ENCODE peak calls at places on chromosomes 5 and 9, in six cellular contexts. R is choroid plexus epithelial cell, L is Peyer's patch, Y is breast epithelium, M is ascending aorta, E is upper lobe of left lung. I is an unnamed sample.

GRCh38 chr5:39427633-39428032 is 2.9 kb upstream of the DAB2 start:
- DNase-seq in L (no peak), M (no peak), R (no peak), Y (no peak), E (no peak), I (no peak)

GRCh38 chr5:54793612-54794436 is 191.6 kb downstream of the ESM1 start:
- DNase-seq in M (no peak), L (no peak), E (no peak), Y (no peak), R (peak), I (no peak)

GRCh38 chr9:76905984-76906861 is at the start of gene PRUNE2:
- DNase-seq in E (peak), Y (peak), R (peak), L (no peak), M (peak), I (peak)

GRCh38 chr9:83346655-83347393 is 191.4 kb downstream of the FRMD3 start:
- DNase-seq in E (no peak), M (no peak), Y (no peak), R (no peak), L (no peak), I (no peak)

GRCh38 chr5:71680510-71680909 is 38.6 kb upstream of the CARTPT start:
- DNase-seq in E (no peak), L (no peak), M (no peak), R (no peak), Y (no peak), I (no peak)

GRCh38 chr9:114475412-114476136 is 29.7 kb downstream of the WHRN start:
- DNase-seq in E (no peak), R (no peak), M (peak), Y (no peak), L (no peak), I (peak)

GRCh38 chr9:107345327-107345726 is 62.2 kb downstream of the RAD23B start:
- DNase-seq in Y (no peak), M (no peak), L (no peak), R (peak), E (no peak), I (no peak)

GRCh38 chr5:8601831-8602354 is 732.9 kb downstream of the MTRR start:
- DNase-seq in R (no peak), Y (no peak), M (no peak), E (no peak), L (no peak), I (no peak)

GRCh38 chr9:108269421-108269820 is 586.4 kb downstream of the ACTL7B start:
- DNase-seq in M (no peak), Y (no peak), L (no peak), E (no peak), R (no peak), I (no peak)

GRCh38 chr9:136551401-136552116 is 5.7 kb upstream of the NOTCH1 start:
- DNase-seq in E (peak), Y (peak), M (peak), R (peak), L (peak), I (peak)

GRCh38 chr9:16637938-16638337 is 232.5 kb downstream of the BNC2 start:
- DNase-seq in R (peak), M (no peak), L (no peak), Y (no peak), E (no peak), I (peak)

GRCh38 chr9:105681724-105682123 is 12.6 kb upstream of the TMEM38B start:
- DNase-seq in R (peak), L (no peak), Y (no peak), M (no peak), E (no peak), I (peak)

GRCh38 chr9:95718263-95718662 is 157.2 kb upstream of the ERCC6L2 start:
- DNase-seq in L (no peak), R (no peak), E (no peak), Y (no peak), M (no peak), I (no peak)

GRCh38 chr9:69931340-69931739 is 110.7 kb downstream of the CFAP95 start:
- DNase-seq in Y (no peak), M (no peak), R (peak), L (no peak), E (no peak), I (no peak)

GRCh38 chr5:127400946-127401670 is 110.5 kb downstream of the MEGF10 start:
- DNase-seq in R (peak), M (no peak), L (no peak), E (no peak), Y (no peak), I (no peak)

GRCh38 chr9:87039809-87040392 is 92.6 kb upstream of the GAS1 start:
- DNase-seq in E (no peak), L (no peak), R (no peak), Y (no peak), M (no peak), I (peak)

GRCh38 chr9:98162638-98163037 is 29.8 kb downstream of the CORO2A start:
- DNase-seq in M (no peak), Y (no peak), L (no peak), R (no peak), E (no peak), I (peak)

GRCh38 chr5:10333154-10334006 is 20.1 kb upstream of the MARCHF6 start:
- DNase-seq in R (peak), L (no peak), E (peak), Y (no peak), M (no peak), I (peak)

GRCh38 chr5:53109041-53109435 is 519 bp downstream of the MOCS2 start:
- DNase-seq in E (no peak), M (no peak), Y (no peak), R (peak), L (no peak), I (peak)

GRCh38 chr5:53479656-53480473 is 564 bp upstream of the FST start:
- DNase-seq in Y (no peak), L (no peak), M (peak), E (peak), R (peak), I (peak)

GRCh38 chr5:124634228-124634819 is 112.1 kb downstream of the ZNF608 start:
- DNase-seq in L (no peak), R (no peak), E (no peak), M (no peak), Y (no peak), I (no peak)

GRCh38 chr9:5438301-5439162 is 807 bp upstream of the PLGRKT start:
- DNase-seq in L (peak), E (peak), M (no peak), Y (no peak), R (peak), I (peak)

GRCh38 chr5:175059687-175060194 is 335.4 kb downstream of the MSX2 start:
- DNase-seq in Y (no peak), L (no peak), M (peak), E (peak), R (peak), I (no peak)

GRCh38 chr5:17216974-17217325 is 481 bp upstream of the BASP1 start:
- DNase-seq in M (peak), R (peak), Y (no peak), L (peak), E (peak), I (peak)

GRCh38 chr9:101486693-101487442 is 46.8 kb upstream of the RNF20 start:
- DNase-seq in L (no peak), R (peak), M (peak), Y (no peak), E (peak), I (peak)

GRCh38 chr9:19451240-19452087 is 42.7 kb downstream of the ACER2 start:
- DNase-seq in Y (no peak), L (no peak), R (no peak), E (no peak), M (peak), I (no peak)

GRCh38 chr5:159953609-159954008 is 37.3 kb downstream of the ADRA1B start:
- DNase-seq in L (no peak), Y (no peak), M (no peak), E (no peak), R (no peak), I (no peak)

GRCh38 chr5:173741729-173742431 is 125.4 kb upstream of the BOD1 start:
- DNase-seq in Y (no peak), R (no peak), E (no peak), M (no peak), L (peak), I (no peak)

GRCh38 chr5:6754766-6755165 is 41.5 kb downstream of the TENT4A start:
- DNase-seq in M (no peak), R (no peak), E (peak), L (no peak), Y (no peak), I (no peak)
- TF ChIP-seq CTCF in M (no peak), R (no peak), E (no peak), L (no peak), Y (no peak), I (no peak)

GRCh38 chr9:134395002-134395517 is 68.8 kb downstream of the RXRA start:
- DNase-seq in E (no peak), R (no peak), L (no peak), M (no peak), Y (no peak), I (no peak)

GRCh38 chr9:134395727-134396257 is 69.5 kb downstream of the RXRA start:
- DNase-seq in Y (no peak), L (no peak), E (no peak), M (no peak), R (no peak), I (no peak)

GRCh38 chr9:134396258-134396742 is 70.0 kb downstream of the RXRA start:
- DNase-seq in L (peak), E (no peak), Y (no peak), M (no peak), R (no peak), I (no peak)

GRCh38 chr9:134398756-134399155 is 72.5 kb downstream of the RXRA start:
- DNase-seq in Y (no peak), M (no peak), L (no peak), R (no peak), E (no peak), I (no peak)

GRCh38 chr9:134396825-134397224 is 70.6 kb downstream of the RXRA start:
- DNase-seq in R (no peak), L (peak), Y (no peak), M (no peak), E (no peak), I (no peak)
- H3K4me3 ChIP-seq in R (no peak), L (peak), Y (peak), M (peak), E (no peak), I (no peak)

DNA sequence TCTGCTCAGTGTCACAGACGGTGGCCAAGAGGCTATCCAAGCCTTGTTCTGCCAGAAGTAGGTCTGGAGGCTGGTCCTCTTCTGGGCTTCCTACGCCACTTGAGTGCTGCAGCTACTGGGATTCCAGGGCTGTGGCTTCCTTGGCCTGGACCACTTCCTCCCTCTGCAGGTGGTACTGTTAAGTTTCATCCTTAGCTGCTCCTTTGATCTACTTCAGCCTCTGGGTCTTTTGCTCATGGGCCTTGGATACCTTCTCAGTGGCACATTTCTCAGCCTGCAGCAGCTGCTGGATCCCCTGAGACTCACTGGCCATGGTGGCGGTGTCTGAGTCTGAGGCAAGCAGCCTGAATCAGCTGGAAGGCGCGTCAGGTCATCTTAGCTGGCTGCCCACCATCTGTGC is 10.3 kb downstream of the CNOT8 start:
- DNase-seq in Y (no peak), L (no peak), M (no peak), E (no peak), R (peak), I (peak)
- TF ChIP-seq CTCF in Y (no peak), L (no peak), M (no peak), E (no peak), R (peak), I (peak)

GRCh38 chr5:170630711-170631141 is 126.9 kb downstream of the KCNIP1 start:
- DNase-seq in E (no peak), M (peak), L (no peak), R (no peak), Y (no peak), I (no peak)

GRCh38 chr5:170632985-170633234 is 129.1 kb downstream of the KCNIP1 start:
- DNase-seq in M (peak), E (peak), L (no peak), R (no peak), Y (peak), I (peak)

GRCh38 chr5:170631471-170632195 is 127.8 kb downstream of the KCNIP1 start:
- DNase-seq in Y (peak), L (no peak), R (no peak), E (peak), M (peak), I (no peak)

GRCh38 chr5:170633235-170634041 is 129.6 kb downstream of the KCNIP1 start:
- DNase-seq in E (no peak), L (no peak), R (peak), M (peak), Y (peak), I (peak)

DNA sequence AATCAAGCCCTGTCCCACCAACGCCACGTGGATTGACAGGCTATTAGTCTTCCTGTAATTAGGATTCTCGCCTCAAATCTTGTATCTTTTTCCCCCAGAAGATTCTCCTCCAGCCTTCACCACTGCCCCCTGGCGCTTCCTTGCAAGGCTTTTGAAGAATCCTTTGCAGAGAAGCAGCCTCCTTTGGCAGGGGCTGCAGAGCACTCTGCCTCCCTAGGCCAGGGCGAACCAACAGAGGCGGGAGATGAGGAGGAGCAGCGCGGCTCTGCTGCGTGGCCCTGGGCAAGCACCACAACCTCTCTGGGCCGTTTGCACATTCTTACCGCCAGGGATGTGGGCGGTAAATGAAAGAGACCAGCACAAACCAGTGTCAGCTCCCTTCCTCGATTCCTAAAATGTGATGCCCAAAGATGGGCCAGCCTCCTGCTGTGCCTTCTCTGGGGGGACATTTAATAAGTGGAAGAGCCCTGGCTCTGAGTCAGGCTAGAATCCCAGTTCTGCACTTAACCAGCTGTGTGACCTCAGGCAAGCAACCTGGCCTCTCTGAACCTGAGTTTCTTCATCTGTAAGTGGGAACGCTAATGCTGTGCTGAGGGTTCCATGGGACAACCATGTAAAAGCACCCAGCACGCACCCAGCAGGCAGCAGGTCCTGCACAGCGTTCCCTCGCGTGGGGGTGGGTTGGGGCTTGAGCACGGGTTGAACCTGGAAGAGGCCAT is 128.6 kb downstream of the KCNIP1 start:
- DNase-seq in Y (no peak), R (no peak), L (no peak), E (peak), M (peak), I (no peak)
- H3K4me3 ChIP-seq in Y (peak), R (no peak), L (no peak), E (no peak), M (peak), I (no peak)

GRCh38 chr9:79145442-79145841 is 426.3 kb upstream of the TLE4 start:
- DNase-seq in E (no peak), Y (no peak), L (no peak), R (no peak), M (no peak), I (no peak)

GRCh38 chr9:79143211-79143610 is 428.6 kb upstream of the TLE4 start:
- DNase-seq in Y (no peak), R (no peak), E (no peak), L (no peak), M (no peak), I (no peak)

DNA sequence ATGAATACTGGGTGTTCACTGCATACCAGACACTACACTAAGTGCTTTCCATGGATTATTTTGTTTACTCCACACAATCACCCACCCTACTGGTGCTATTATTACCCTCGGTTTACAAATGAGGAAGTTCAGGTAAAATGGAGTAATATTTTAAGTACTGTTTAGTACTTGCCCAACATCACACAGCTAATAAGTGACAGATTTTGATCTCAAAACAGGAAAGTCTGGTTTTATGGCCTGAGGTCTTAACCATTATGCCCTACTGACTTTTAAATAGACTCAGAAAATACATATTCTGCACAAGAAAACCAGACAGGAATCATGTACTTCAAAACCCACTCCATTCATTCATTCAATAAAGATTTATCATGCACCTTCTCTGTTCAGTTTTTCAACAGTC is 431.0 kb upstream of the TLE4 start:
- DNase-seq in Y (no peak), R (no peak), E (no peak), M (no peak), L (no peak), I (peak)
- TF ChIP-seq CTCF in Y (no peak), R (no peak), E (no peak), M (no peak), L (no peak), I (no peak)

DNA sequence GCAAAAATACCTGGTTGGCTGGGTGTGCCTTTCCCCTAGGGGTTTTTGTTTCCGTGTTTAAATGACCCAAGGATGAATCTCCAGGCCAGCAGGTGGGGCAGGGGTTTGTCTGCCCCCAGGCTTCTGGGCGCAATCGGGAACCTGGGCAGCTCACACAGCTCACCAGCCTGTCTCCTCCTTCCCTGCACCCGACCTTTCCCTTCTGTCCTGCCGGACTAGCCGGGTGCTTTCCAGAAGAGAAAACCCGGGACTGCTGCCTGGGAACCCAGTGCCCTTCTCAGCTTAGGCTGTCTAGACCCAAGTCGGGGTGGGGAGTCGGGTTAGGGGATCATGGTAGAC is 84.3 kb downstream of the DAB2IP start:
- DNase-seq in Y (no peak), E (no peak), L (no peak), R (peak), M (no peak), I (peak)
- H3K4me3 ChIP-seq in Y (peak), E (peak), L (peak), R (peak), M (peak), I (peak)

DNA sequence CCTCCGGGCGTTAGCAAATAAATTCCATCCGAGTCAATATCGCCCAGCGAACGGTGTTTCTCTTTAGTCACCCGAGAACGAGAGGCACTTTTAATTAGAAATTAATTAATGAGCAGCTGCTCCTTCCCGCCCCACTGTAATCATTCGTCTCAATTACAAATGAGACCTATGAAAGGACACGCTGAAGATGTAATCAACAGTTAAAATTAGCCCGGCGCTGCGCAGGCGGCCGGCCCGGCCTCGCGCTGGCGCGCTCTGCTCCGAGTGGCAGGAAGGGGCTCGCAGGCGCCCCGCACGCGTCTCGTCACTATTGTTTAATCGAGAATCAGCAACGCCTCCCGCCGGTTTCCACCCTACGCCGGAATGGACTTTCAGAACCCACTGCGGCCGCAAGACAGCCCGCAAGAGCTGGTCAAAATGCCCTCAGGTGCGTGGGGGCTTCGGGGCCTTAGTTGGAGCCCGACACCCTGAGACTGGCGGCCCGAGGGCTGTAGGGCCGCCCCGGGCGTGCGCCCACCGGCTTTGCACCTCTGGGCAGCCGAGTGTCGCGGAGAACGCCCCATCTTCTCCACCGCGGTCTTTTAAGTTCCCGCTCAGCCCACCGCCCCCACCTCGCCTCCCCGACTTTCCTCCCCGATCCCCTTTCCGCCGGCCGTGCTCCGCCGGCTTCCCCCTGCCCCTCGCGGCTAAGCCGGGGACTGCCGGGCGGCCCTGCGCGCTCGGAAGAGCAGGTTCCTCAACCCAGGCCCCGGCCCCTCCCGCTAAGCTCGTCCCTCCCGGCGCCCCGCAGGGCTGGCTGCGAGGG is 597 bp upstream of the IRX4 start:
- DNase-seq in E (no peak), R (no peak), L (no peak), Y (no peak), M (no peak), I (peak)
- TF ChIP-seq CTCF in E (no peak), R (peak), L (no peak), Y (no peak), M (no peak), I (peak)

DNA sequence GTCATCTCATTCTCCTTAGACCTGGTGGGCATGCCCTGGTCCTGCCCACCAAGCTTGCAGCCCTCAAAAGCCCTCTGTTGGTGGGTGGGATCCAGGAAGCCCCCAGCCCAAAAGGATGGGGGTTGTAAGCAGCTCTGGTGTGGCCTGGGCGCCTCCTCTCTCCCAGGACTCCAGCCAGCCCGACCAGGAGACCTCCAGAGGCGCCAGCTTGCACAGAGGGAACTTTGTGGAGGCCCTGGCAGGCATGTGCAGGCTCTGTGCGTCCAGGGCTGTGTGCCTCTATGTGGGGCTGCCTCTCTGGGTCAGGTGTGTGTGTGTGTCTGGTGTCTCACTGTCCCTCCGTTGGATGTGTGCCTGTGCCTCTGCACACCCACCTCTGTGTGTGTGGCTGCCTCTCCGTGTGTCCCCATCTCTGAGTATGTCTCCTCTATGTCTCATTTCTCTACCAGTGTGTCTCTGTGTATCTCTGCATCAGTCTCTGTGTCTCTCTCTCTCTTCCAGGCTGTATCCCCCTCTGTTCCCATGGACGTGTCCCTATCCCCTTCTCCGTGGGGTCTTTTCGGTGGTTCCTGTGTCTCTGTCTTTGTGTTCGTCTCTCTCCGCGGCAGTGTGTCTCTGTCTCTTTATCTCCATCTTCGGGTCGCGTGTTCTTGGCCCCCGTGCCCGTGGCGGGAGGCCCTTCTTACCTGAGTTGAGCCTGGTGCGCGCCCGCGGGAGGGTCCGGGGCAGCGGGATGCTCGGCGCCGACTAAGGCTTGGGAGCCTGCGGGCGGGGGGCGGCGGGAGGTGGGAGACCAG is 501 bp downstream of the ENHO start:
- DNase-seq in R (no peak), L (no peak), E (no peak), M (peak), Y (no peak), I (no peak)
- H3K4me3 ChIP-seq in R (peak), L (peak), E (peak), M (peak), Y (peak), I (no peak)